ENCODE peak calls at places on chromosome 15, in five cellular contexts. B is heart left ventricle, H is stomach, Q is H9, F is mammary epithelial cell. I is an unnamed sample. For H3K9me3 and H3K4me1, the result is how much of the 10 kb centered on the place peaks cover.

GRCh38 chr15:51803961-51804360 is 25.5 kb upstream of the TMOD3 start:
- DNase-seq in B (no peak), F (no peak), Q (no peak), H (no peak), I (no peak)

GRCh38 chr15:66931768-66932633 is 133.4 kb upstream of the SMAD3 start:
- DNase-seq in B (no peak), Q (no peak), F (peak), H (peak), I (peak)

GRCh38 chr15:43776718-43777292 is at the start of gene ELL3:
- DNase-seq in Q (peak), F (peak), H (peak), B (peak), I (peak)

GRCh38 chr15:45179221-45179985 is 8.4 kb downstream of the SHF start:
- DNase-seq in F (peak), Q (peak), H (peak), B (no peak), I (no peak)

GRCh38 chr15:37616215-37616614 is 318.2 kb upstream of the TMCO5A start:
- DNase-seq in B (no peak), H (no peak), Q (no peak), F (no peak), I (no peak)

GRCh38 chr15:78763111-78763795 is 48.0 kb downstream of the ADAMTS7 start:
- DNase-seq in H (no peak), B (peak), F (no peak), Q (no peak), I (no peak)

GRCh38 chr15:100818927-100819326 is 60.7 kb upstream of the ALDH1A3 start:
- DNase-seq in F (no peak), H (no peak), Q (no peak), B (no peak), I (no peak)

GRCh38 chr15:64703632-64703959 is 71.8 kb downstream of the RBPMS2 start:
- DNase-seq in B (no peak), F (no peak), H (no peak), Q (no peak), I (no peak)

GRCh38 chr15:32993285-32993684 is 201.2 kb downstream of the FMN1 start:
- DNase-seq in Q (no peak), H (no peak), B (no peak), F (no peak), I (no peak)

GRCh38 chr15:68431037-68431791 is 749 bp downstream of the ITGA11 start:
- DNase-seq in H (peak), B (peak), F (peak), Q (peak), I (no peak)

GRCh38 chr15:80611543-80612080 is 83.5 kb upstream of the ABHD17C start:
- DNase-seq in B (no peak), H (no peak), F (no peak), Q (no peak), I (no peak)

GRCh38 chr15:79853492-79854328 is 43.1 kb downstream of the MTHFS start:
- DNase-seq in B (peak), Q (peak), F (peak), H (peak), I (peak)

GRCh38 chr15:89002281-89002761 is 85.9 kb upstream of the ABHD2 start:
- DNase-seq in F (peak), B (peak), Q (no peak), H (no peak), I (no peak)

GRCh38 chr15:32919749-32920414 is 202.1 kb downstream of the GREM1 start:
- DNase-seq in H (no peak), F (no peak), B (no peak), Q (no peak), I (no peak)

GRCh38 chr15:100256985-100257650 is 84.7 kb downstream of the ADAMTS17 start:
- DNase-seq in H (peak), Q (no peak), B (no peak), F (no peak), I (peak)

GRCh38 chr15:66870880-66871388 is 168.9 kb downstream of the SMAD6 start:
- DNase-seq in F (no peak), Q (no peak), B (no peak), H (no peak), I (no peak)

GRCh38 chr15:74889882-74890768 is at the start of gene MPI:
- DNase-seq in H (peak), F (peak), B (peak), Q (peak), I (peak)

GRCh38 chr15:49712846-49713450 is 92.1 kb downstream of the DTWD1 start:
- DNase-seq in H (no peak), F (no peak), Q (no peak), B (no peak), I (no peak)

GRCh38 chr15:68699124-68699880 is 120.5 kb downstream of the CORO2B start:
- DNase-seq in B (no peak), H (no peak), F (no peak), Q (no peak), I (no peak)

GRCh38 chr15:80703965-80704364 is 8.9 kb downstream of the ABHD17C start:
- DNase-seq in B (no peak), Q (no peak), F (no peak), H (no peak), I (no peak)

GRCh38 chr15:90402230-90402629 is 14.2 kb downstream of the IQGAP1 start:
- DNase-seq in Q (no peak), H (no peak), B (peak), F (peak), I (no peak)

GRCh38 chr15:91867581-91868026 is 14.1 kb downstream of the SLCO3A1 start:
- DNase-seq in Q (peak), F (peak), H (peak), B (peak), I (peak)

GRCh38 chr15:81254277-81255265 is 57.9 kb downstream of the IL16 start:
- DNase-seq in B (no peak), F (peak), Q (no peak), H (no peak), I (no peak)

GRCh38 chr15:64146885-64147681 is 4.4 kb upstream of the SNX22 start:
- DNase-seq in F (no peak), Q (no peak), H (no peak), B (no peak), I (no peak)

GRCh38 chr15:87213646-87214045 is 1042.9 kb downstream of the NTRK3 start:
- DNase-seq in H (no peak), F (no peak), Q (no peak), B (no peak), I (no peak)

GRCh38 chr15:82108489-82109078 is 62.8 kb upstream of the MEX3B start:
- DNase-seq in F (peak), B (peak), H (peak), Q (peak), I (peak)

GRCh38 chr15:22989576-22990477 is 9.7 kb upstream of the CYFIP1 start:
- DNase-seq in H (peak), F (peak), B (no peak), Q (no peak), I (no peak)

GRCh38 chr15:25058080-25058785 is 103.4 kb downstream of the SNRPN start:
- DNase-seq in H (peak), B (no peak), Q (peak), F (no peak), I (peak)

GRCh38 chr15:25060996-25061620 is 106.3 kb downstream of the SNRPN start:
- DNase-seq in H (no peak), Q (peak), B (no peak), F (no peak), I (no peak)

GRCh38 chr15:25061808-25062550 is 107.2 kb downstream of the SNRPN start:
- DNase-seq in H (no peak), F (no peak), Q (no peak), B (peak), I (no peak)

GRCh38 chr15:25060472-25060803 is 105.7 kb downstream of the SNRPN start:
- DNase-seq in B (no peak), Q (peak), H (peak), F (no peak), I (no peak)

GRCh38 chr15:25059698-25060471 is 105.1 kb downstream of the SNRPN start:
- DNase-seq in B (no peak), H (no peak), Q (peak), F (no peak), I (no peak)
- H3K9me3 ChIP-seq in B (half or more), H (half or more), Q (half or more), F (half or more), I (half or more)

DNA sequence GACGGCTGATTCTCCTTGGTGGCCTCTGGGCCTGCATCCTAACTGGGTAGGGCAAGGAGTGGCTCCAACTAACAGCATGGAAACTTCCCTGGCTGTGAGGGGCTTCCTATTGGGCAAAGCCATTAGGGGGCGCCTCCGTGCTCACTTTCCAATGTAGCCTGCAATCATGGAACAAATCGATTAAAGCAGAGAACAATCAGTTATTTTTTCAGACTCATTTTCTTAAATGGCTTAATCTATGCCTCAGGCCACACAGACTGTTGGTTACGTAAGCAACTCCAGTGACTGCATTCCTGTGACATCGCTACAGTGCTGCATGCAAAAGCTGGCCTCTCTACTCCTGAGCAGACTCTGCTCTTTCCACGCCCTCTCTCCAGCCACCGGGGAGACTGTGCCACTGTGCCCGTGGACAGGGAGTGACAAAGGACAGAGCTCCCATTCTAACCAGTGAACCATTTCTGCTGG is 278.9 kb downstream of the KLF13 start:
- DNase-seq in F (no peak), B (no peak), H (no peak), Q (peak), I (no peak)
- TF ChIP-seq CTCF in F (no peak), B (no peak), H (no peak), Q (peak), I (no peak)

GRCh38 chr15:77057650-77058049 is 13.3 kb downstream of the TSPAN3 start:
- DNase-seq in B (no peak), F (peak), Q (no peak), H (no peak), I (no peak)
- H3K4me1 ChIP-seq in B (under half), F (under half), Q (under half), H (under half), I (under half)

GRCh38 chr15:25172691-25173090 is 217.9 kb downstream of the SNRPN start:
- DNase-seq in Q (no peak), H (peak), F (no peak), B (peak), I (peak)

GRCh38 chr15:25171856-25172687 is 217.3 kb downstream of the SNRPN start:
- DNase-seq in H (no peak), F (no peak), Q (peak), B (peak), I (peak)

GRCh38 chr15:25171111-25171811 is 216.5 kb downstream of the SNRPN start:
- DNase-seq in H (no peak), Q (peak), F (no peak), B (peak), I (peak)

GRCh38 chr15:25175033-25175788 is 220.4 kb downstream of the SNRPN start:
- DNase-seq in F (no peak), B (peak), H (peak), Q (no peak), I (peak)

DNA sequence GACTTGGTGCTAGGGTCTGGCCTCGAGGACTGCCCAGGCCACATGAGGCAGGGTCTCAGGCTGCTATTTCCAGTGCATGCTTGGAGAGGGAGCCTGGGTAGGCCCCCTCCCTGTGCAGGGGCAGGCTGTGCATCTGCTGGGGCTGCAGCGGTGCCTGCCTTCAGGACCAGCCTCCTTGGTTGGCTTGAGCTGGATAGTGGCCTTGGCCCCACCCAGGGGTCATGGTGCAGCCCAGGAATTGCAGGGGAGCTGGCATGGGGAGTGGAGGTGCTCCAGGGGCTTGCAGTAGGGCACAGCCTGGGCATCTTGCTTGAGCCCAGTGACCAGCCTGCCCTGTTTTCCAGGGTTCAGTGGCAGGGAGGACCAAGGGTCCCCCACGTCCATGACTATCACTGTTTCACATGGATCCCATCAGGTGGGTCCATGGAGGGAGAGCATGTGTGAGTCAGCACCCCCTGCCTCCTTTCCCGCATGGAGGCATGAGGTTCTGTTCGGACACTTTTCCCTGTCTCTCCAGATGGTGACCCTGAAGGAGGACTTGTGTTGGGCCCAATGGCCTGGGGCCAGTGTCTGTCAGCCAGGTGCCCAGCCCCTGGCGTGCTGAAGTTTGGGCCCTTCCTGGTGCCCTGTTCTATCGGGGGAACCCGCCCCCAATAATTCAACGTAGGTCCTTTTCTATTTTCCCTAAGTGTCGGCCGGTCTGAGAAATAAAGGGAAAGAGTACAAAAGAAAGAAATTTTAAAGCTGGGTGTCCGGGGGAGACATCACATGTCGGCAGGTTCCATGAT is 218.6 kb downstream of the SNRPN start:
- DNase-seq in Q (peak), B (peak), F (no peak), H (peak), I (peak)
- H3K9me3 ChIP-seq in Q (half or more), B (half or more), F (under half), H (half or more), I (under half)

GRCh38 chr15:47194718-47195117 is 522.6 kb upstream of the SEMA6D start:
- DNase-seq in H (no peak), F (peak), Q (no peak), B (no peak), I (no peak)
- TF ChIP-seq CTCF in H (no peak), F (peak), Q (peak), B (peak), I (no peak)

DNA sequence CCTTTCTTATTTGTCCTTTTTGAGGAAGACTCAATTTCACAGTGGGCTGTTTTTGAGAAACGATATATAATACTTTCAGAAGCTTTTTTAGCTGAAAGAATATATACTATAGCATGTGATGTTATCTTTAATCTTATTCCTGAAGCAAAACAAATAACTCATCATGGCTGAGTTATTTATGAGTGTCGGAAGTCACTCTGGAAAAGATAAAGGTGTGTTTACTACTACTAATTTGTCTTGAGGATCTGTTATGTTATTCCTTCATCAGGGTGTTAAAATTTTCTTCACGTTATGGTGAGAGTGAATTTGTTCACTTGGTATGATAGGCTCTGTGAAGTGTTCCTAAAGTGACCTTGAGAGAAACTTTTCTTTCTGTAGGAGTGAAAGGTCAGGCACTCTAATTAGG is 4.7 kb downstream of the TCF12 start:
- DNase-seq in B (no peak), H (no peak), F (no peak), Q (no peak), I (no peak)
- H3K4me1 ChIP-seq in B (half or more), H (under half), F (under half), Q (under half), I (under half)